ENCODE peak calls at places on chromosomes 16 and 17, in eight cellular contexts. T is T-helper 2 cell; Y is left cardiac atrium; V is adipocyte; J is activated CD4-positive, alpha-beta T cell treated with anti-CD3 and anti-CD28 coated beads, Interleukin-2, amount 50 U/mL, for 24 hours; C is NCI-H2171 treated with DMSO at 0.1 percent for 48 hours; D is AML-193; I is NCI-H1105 treated with DMSO at 0.1 percent for 48 hours. O is an unnamed sample.
A peak's percentile ranks its signal among the peaks of the same experiment; 100 is the strongest.

GRCh38 chr17:68101075-68101991 is 65.8 kb downstream of the KPNA2 start:
- DNase-seq in C (peak; percentile 67), V (peak; percentile 89), D (peak; percentile 95), Y (peak; percentile 98), T (peak; percentile 66), I (peak; percentile 76), J (peak; percentile 36), O (peak; percentile 89)

GRCh38 chr17:22090263-22090935 is 398.1 kb downstream of the KCNJ18 start:
- DNase-seq in I (no peak), V (no peak), J (no peak), Y (no peak), T (no peak), D (no peak), C (no peak), O (no peak)

GRCh38 chr17:59329558-59330313 is 1.7 kb upstream of the YPEL2 start:
- DNase-seq in V (peak; percentile 89), Y (peak; percentile 65), C (peak; percentile 39), I (peak; percentile 32), T (peak; percentile 36), D (peak; percentile 99), J (no peak), O (peak; percentile 84)

GRCh38 chr17:2853722-2854580 is 57.7 kb downstream of the RAP1GAP2 start:
- DNase-seq in I (peak; percentile 11), Y (peak; percentile 48), J (no peak), D (no peak), V (peak; percentile 15), T (no peak), C (peak; percentile 56), O (peak; percentile 19)

GRCh38 chr17:43372273-43372911 is 26.4 kb upstream of the ARL4D start:
- DNase-seq in I (no peak), C (no peak), D (peak; percentile 40), J (no peak), Y (no peak), V (no peak), T (no peak), O (no peak)

GRCh38 chr16:56269824-56270684 is 78.8 kb downstream of the GNAO1 start:
- DNase-seq in I (no peak), T (no peak), J (no peak), C (no peak), Y (peak; percentile 61), D (no peak), V (peak; percentile 68), O (peak; percentile 87)

GRCh38 chr16:87895641-87896141 is 26.4 kb upstream of the SLC7A5 start:
- DNase-seq in T (no peak), V (peak; percentile 39), C (no peak), D (peak; percentile 30), I (no peak), Y (no peak), J (peak; percentile 57), O (peak; percentile 56)

GRCh38 chr16:85055503-85056210 is 28.1 kb downstream of the KIAA0513 start:
- DNase-seq in Y (no peak), I (no peak), T (peak; percentile 41), J (peak; percentile 24), V (no peak), C (no peak), D (peak; percentile 92), O (peak; percentile 74)

GRCh38 chr17:2337152-2337810 is at the start of gene SGSM2:
- DNase-seq in V (peak; percentile 79), Y (peak; percentile 77), T (peak; percentile 76), J (peak; percentile 43), D (no peak), I (peak; percentile 43), C (peak; percentile 74), O (peak; percentile 50)

GRCh38 chr17:40317345-40317873 is 8.4 kb downstream of the RARA start:
- DNase-seq in V (peak; percentile 86), C (peak; percentile 57), D (peak; percentile 54), I (no peak), J (no peak), T (peak; percentile 46), Y (peak; percentile 70), O (peak; percentile 71)

GRCh38 chr17:69810326-69811035 is 264.5 kb upstream of the KCNJ16 start:
- DNase-seq in D (no peak), V (no peak), Y (no peak), I (no peak), C (peak; percentile 6), J (no peak), T (no peak), O (peak; percentile 26)

GRCh38 chr17:83078378-83079339 is 750 bp upstream of the METRNL start:
- DNase-seq in J (no peak), I (peak; percentile 0), D (no peak), V (peak; percentile 55), T (no peak), Y (no peak), C (no peak), O (no peak)

GRCh38 chr17:5553479-5553878 is 30.8 kb downstream of the NLRP1 start:
- DNase-seq in Y (no peak), J (no peak), V (no peak), I (no peak), T (no peak), C (no peak), D (no peak), O (no peak)

GRCh38 chr17:81033535-81034167 is 1.3 kb upstream of the BAIAP2 start:
- DNase-seq in J (no peak), D (peak; percentile 29), Y (no peak), I (no peak), T (no peak), C (no peak), V (peak; percentile 31), O (no peak)

GRCh38 chr16:19167710-19168172 is 299 bp upstream of the SYT17 start:
- DNase-seq in V (peak; percentile 80), I (peak; percentile 48), J (no peak), T (no peak), C (peak; percentile 69), Y (peak; percentile 78), D (no peak), O (peak; percentile 72)

GRCh38 chr16:84773312-84773711 is 46.5 kb upstream of the CRISPLD2 start:
- DNase-seq in J (no peak), I (no peak), C (no peak), T (no peak), V (no peak), D (no peak), Y (no peak), O (no peak)

GRCh38 chr16:57071840-57072541 is 20.4 kb upstream of the CPNE2 start:
- DNase-seq in T (no peak), I (no peak), J (no peak), D (no peak), C (no peak), Y (no peak), V (peak; percentile 23), O (peak; percentile 13)

GRCh38 chr17:7742729-7743128 is 25.2 kb downstream of the DNAH2 start:
- DNase-seq in C (no peak), I (no peak), Y (no peak), V (no peak), J (no peak), D (no peak), T (no peak), O (no peak)

GRCh38 chr16:31430380-31431052 is 2.4 kb upstream of the COX6A2 start:
- DNase-seq in T (no peak), J (no peak), Y (no peak), I (no peak), C (no peak), V (no peak), D (no peak), O (no peak)